ENCODE peak calls at places on chromosome 10, in eight cellular contexts. D, W, C, L, Y, I, G and V are unnamed samples.

GRCh38 chr10:93073539-93074136 is at the start of gene CYP26A1:
- DNase-seq in C (no peak), Y (no peak), G (no peak), W (peak; percentile 33), L (no peak), D (no peak), I (no peak), V (no peak)

GRCh38 chr10:86486856-86487255 is 34.7 kb downstream of the WAPL start:
- DNase-seq in G (no peak), D (no peak), L (no peak), W (no peak), C (no peak), Y (no peak), I (no peak), V (no peak)

GRCh38 chr10:18949391-18949790 is 99.2 kb upstream of the MALRD1 start:
- DNase-seq in I (no peak), G (peak; percentile 59), W (no peak), Y (peak; percentile 16), C (no peak), L (peak; percentile 1), D (no peak), V (no peak)

GRCh38 chr10:7984325-7984724 is 70.2 kb upstream of the GATA3 start:
- DNase-seq in Y (no peak), L (no peak), I (no peak), D (no peak), W (no peak), C (no peak), G (no peak), V (no peak)

GRCh38 chr10:88582806-88583583 is at the start of gene RNLS:
- DNase-seq in I (peak; percentile 53), Y (peak; percentile 65), D (peak; percentile 46), W (no peak), G (peak; percentile 45), C (peak; percentile 57), L (no peak), V (peak; percentile 59)

GRCh38 chr10:119233123-119233820 is 25.9 kb downstream of the GRK5 start:
- DNase-seq in G (no peak), L (no peak), D (no peak), I (no peak), Y (no peak), C (peak; percentile 70), W (no peak), V (no peak)

GRCh38 chr10:22992075-22992474 is 64.2 kb downstream of the ARMC3 start:
- DNase-seq in D (no peak), W (no peak), C (no peak), L (no peak), Y (no peak), G (no peak), I (no peak), V (no peak)

GRCh38 chr10:79380918-79381775 is 33.9 kb downstream of the PPIF start:
- DNase-seq in L (no peak), C (no peak), D (no peak), W (no peak), I (no peak), Y (no peak), G (no peak), V (no peak)

GRCh38 chr10:110903280-110904278 is 15.4 kb downstream of the BBIP1 start:
- DNase-seq in D (no peak), W (no peak), Y (no peak), C (peak; percentile 21), I (no peak), L (no peak), G (no peak), V (peak; percentile 16)

GRCh38 chr10:96502561-96503267 is 11.0 kb downstream of the TLL2 start:
- DNase-seq in I (no peak), D (no peak), W (no peak), G (no peak), C (no peak), L (peak; percentile 91), Y (no peak), V (no peak)

GRCh38 chr10:86936661-86937501 is 20.5 kb downstream of the MMRN2 start:
- DNase-seq in C (no peak), G (peak; percentile 40), L (no peak), I (no peak), D (no peak), W (peak; percentile 26), Y (peak; percentile 49), V (no peak)

DNA sequence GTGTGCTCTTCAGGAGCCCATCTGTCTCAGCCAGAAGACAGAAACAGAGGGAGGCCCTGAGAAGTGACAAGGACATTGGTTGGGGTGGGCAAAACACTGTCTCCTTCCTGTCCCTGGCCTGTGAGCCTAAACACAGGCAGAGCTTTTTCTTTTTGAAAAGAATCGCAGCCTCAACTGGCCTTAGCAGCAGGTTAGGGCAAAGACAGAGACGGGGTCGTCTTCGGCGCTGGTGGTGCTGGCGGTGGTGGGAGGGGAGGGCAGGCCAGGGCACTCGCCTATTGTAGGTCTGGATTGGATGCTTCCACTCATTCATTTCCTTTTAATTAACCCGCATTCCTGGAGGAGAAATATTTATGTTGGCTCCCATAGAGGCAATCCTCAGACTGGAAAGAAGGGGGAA is 22.5 kb downstream of the WNT8B start:
- DNase-seq in G (no peak), D (no peak), Y (no peak), C (no peak), L (no peak), W (no peak), I (no peak), V (no peak)
- H3K4me3 ChIP-seq in G (no peak overlapping the region), D (no peak overlapping the region), Y (no peak overlapping the region), C (no peak overlapping the region), L (no peak overlapping the region), W (no peak overlapping the region), I (no peak overlapping the region), V (no peak overlapping the region)

DNA sequence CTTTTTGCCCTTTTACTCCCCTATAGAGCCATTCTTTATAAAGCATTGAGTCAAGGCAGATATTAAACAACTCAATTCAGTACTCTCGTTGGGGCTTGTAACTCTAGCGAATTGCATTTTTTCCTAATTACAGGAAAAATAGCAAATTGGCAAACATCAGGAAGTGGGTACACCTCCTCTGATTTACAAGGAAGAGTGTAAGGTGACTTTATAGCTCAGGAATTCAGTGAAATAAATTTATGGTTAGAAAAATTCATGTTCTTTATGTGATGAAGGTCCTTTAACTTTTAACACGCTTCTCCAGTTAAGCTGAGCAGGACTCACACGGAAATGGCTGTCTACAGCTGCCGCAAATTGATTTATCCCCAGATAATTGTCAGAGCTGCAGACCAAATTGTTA is 151.0 kb upstream of the MKI67 start:
- DNase-seq in L (no peak), D (no peak), I (no peak), Y (no peak), G (no peak), C (no peak), W (no peak), V (no peak)
- H3K4me3 ChIP-seq in L (no peak overlapping the region), D (no peak overlapping the region), I (no peak overlapping the region), Y (no peak overlapping the region), G (no peak overlapping the region), C (no peak overlapping the region), W (no peak overlapping the region), V (no peak overlapping the region)

DNA sequence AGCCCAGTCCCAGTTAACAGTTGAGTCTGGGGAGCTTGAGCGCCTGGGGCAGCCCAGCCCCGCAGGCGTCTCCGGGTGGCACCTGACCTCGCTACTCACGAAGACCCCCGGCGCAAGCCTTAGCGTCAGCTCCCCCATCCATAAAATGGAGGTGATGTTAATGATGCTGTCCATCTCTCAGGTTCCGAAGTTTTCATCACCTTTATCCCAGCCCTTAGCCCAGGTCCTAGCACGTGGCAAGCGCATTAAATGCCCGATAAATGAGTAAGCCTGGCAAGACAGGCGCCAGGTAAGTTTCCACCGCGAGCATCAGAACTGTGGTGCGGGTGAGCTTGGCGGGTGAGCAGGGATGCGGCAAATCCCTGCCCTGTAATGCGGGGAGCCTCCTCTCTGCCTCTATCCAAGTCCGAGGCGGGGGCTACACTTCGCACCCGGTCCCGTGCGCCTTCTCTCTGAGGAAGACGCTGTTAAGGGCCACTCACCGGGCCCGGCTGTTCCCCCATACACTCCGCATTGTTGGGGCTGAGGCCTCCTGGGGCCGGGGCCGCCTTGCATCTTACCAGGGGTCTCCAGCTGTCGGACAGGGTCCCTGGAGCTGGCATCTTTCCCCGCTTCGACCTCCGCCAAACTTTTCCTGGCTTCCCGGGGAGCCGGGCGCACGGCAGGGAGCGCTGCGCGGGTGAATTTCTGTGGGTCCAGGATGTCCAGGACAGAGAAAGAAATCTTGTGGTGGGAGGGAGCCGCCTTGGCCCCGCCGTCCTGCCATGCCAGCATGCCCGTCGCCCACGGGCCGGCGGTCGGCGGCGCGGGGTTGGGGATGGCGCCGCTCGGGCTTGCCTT is 445 bp downstream of the NKX1-2 start:
- DNase-seq in C (no peak), W (no peak), G (no peak), I (no peak), Y (no peak), D (no peak), L (no peak), V (no peak)
- H3K4me3 ChIP-seq in C (no peak overlapping the region), W (no peak overlapping the region), G (no peak overlapping the region), I (peak overlapping the region; percentile 35), Y (no peak overlapping the region), D (no peak overlapping the region), L (no peak overlapping the region), V (no peak overlapping the region)

GRCh38 chr10:127196227-127196954 is at the start of gene INSYN2A:
- DNase-seq in Y (peak; percentile 60), G (peak; percentile 44), W (no peak), I (no peak), D (no peak), C (peak; percentile 61), L (no peak), V (no peak)
- H3K4me3 ChIP-seq in Y (peak within 1 kb of the TSS; percentile 46), G (peak within 1 kb of the TSS; percentile 57), W (peak within 1 kb of the TSS; percentile 27), I (peak within 1 kb of the TSS; percentile 51), D (no peak within 1 kb of the TSS), C (peak within 1 kb of the TSS; percentile 51), L (peak within 1 kb of the TSS; percentile 37), V (no peak within 1 kb of the TSS)

GRCh38 chr10:126902157-126902556 is 3.1 kb upstream of the DOCK1 start:
- DNase-seq in Y (peak; percentile 82), D (no peak), G (peak; percentile 81), I (no peak), W (peak; percentile 77), C (peak; percentile 63), L (peak; percentile 75), V (no peak)

GRCh38 chr10:126903646-126904360 is 1.4 kb upstream of the DOCK1 start:
- DNase-seq in C (no peak), L (no peak), I (no peak), G (no peak), W (no peak), D (no peak), Y (no peak), V (no peak)

GRCh38 chr10:126905776-126906703 is 812 bp downstream of the DOCK1 start:
- DNase-seq in W (peak; percentile 81), L (no peak), I (peak; percentile 32), G (no peak), Y (peak; percentile 55), D (no peak), C (peak; percentile 31), V (no peak)

GRCh38 chr10:126904807-126905686 is at the start of gene DOCK1:
- DNase-seq in Y (peak; percentile 67), D (no peak), C (peak; percentile 73), L (no peak), I (peak; percentile 71), W (peak; percentile 72), G (peak; percentile 55), V (no peak)

DNA sequence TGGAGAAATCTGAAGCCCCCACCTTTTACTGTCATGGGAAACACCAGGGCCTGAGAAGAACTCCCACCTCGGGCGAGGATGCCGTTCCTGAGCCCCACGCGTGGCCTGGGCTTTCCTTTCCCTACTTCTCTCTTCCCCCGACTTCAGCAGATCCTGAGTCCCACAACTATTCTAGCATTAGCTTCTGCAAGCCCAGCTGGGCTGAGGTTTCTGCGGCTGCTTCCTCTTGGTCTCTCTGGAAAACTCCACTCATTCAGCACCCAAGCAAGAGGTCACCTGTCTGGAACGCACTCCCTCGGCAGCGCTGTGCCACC is 778 bp upstream of the DOCK1 start:
- DNase-seq in I (no peak), W (no peak), L (no peak), Y (no peak), D (no peak), C (no peak), G (no peak), V (no peak)
- H3K4me3 ChIP-seq in I (peak overlapping the region; percentile 86), W (peak overlapping the region; percentile 92), L (peak overlapping the region; percentile 71), Y (peak overlapping the region; percentile 62), D (no peak overlapping the region), C (peak overlapping the region; percentile 74), G (peak overlapping the region; percentile 65), V (no peak overlapping the region)